ENCODE peak calls at places on chromosomes 6 and 20, in four cellular contexts. T is K562, D is HepG2, A is GM12878. G is an unnamed sample.

GRCh38 chr6:164870175-164870574 is 439.2 kb downstream of the C6orf118 start:
- DNase-seq in T (no peak), D (no peak), A (no peak), G (no peak)

GRCh38 chr20:35598476-35598875 is 17.2 kb upstream of the SPAG4 start:
- DNase-seq in T (no peak), D (no peak), A (no peak), G (no peak)

GRCh38 chr20:438581-439469 is 23.5 kb downstream of the TBC1D20 start:
- DNase-seq in T (no peak), D (no peak), A (peak; percentile 13), G (no peak)

GRCh38 chr6:2190661-2191389 is 54.6 kb downstream of the GMDS start:
- DNase-seq in T (no peak), D (no peak), A (no peak), G (no peak)

GRCh38 chr6:53338304-53338703 is 10.4 kb downstream of the ELOVL5 start:
- DNase-seq in T (no peak), D (no peak), A (no peak), G (no peak)

GRCh38 chr6:159092631-159093030 is 47.8 kb upstream of the TAGAP start:
- DNase-seq in T (no peak), D (no peak), A (no peak), G (no peak)

GRCh38 chr20:41265931-41266330 is 51.6 kb downstream of the ZHX3 start:
- DNase-seq in T (no peak), D (no peak), A (no peak), G (no peak)

GRCh38 chr6:45718901-45719300 is 296.8 kb downstream of the CLIC5 start:
- DNase-seq in T (no peak), D (no peak), A (no peak), G (no peak)

GRCh38 chr20:3203315-3204123 is 963 bp downstream of the DDRGK1 start:
- DNase-seq in T (peak; percentile 63), D (peak; percentile 50), A (no peak), G (peak; percentile 25)

GRCh38 chr6:37641546-37641945 is 56.1 kb downstream of the MDGA1 start:
- DNase-seq in T (no peak), D (no peak), A (no peak), G (no peak)

GRCh38 chr6:106666290-106667021 is 37.1 kb downstream of the QRSL1 start:
- DNase-seq in T (no peak), D (no peak), A (peak; percentile 64), G (no peak)

GRCh38 chr20:63648895-63649589 is 4.2 kb downstream of the STMN3 start:
- DNase-seq in T (no peak), D (no peak), A (no peak), G (no peak)

GRCh38 chr6:116431964-116432595 is 29.1 kb upstream of the CALHM6 start:
- DNase-seq in T (no peak), D (no peak), A (no peak), G (no peak)

GRCh38 chr6:35594503-35595186 is 81.9 kb upstream of the TULP1 start:
- DNase-seq in T (no peak), D (no peak), A (no peak), G (no peak)

GRCh38 chr6:123803862-123804681 is at the start of gene NKAIN2:
- DNase-seq in T (no peak), D (no peak), A (no peak), G (peak; percentile 69)

GRCh38 chr6:151524059-151524458 is 30.2 kb downstream of the CCDC170 start:
- DNase-seq in T (no peak), D (no peak), A (no peak), G (no peak)

GRCh38 chr6:169725270-169726048 is 1.2 kb upstream of the PHF10 start:
- DNase-seq in T (peak; percentile 88), D (peak; percentile 97), A (no peak), G (peak; percentile 40)

GRCh38 chr20:63225082-63225454 is 9.1 kb upstream of the YTHDF1 start:
- DNase-seq in T (no peak), D (no peak), A (no peak), G (no peak)

GRCh38 chr6:151058021-151058733 is 181.6 kb upstream of the AKAP12 start:
- DNase-seq in T (no peak), D (no peak), A (no peak), G (no peak)

GRCh38 chr20:40996326-40996725 is 32.3 kb upstream of the TOP1 start:
- DNase-seq in T (no peak), D (no peak), A (no peak), G (no peak)

GRCh38 chr6:112622036-112622435 is 274.9 kb downstream of the RFPL4B start:
- DNase-seq in T (no peak), D (no peak), A (no peak), G (no peak)

GRCh38 chr20:49850463-49851233 is 38.0 kb downstream of the SLC9A8 start:
- DNase-seq in T (no peak), D (no peak), A (no peak), G (no peak)

GRCh38 chr20:63537525-63538203 is 488 bp upstream of the PTK6 start:
- DNase-seq in T (peak; percentile 94), D (peak; percentile 86), A (peak; percentile 93), G (peak; percentile 94)

DNA sequence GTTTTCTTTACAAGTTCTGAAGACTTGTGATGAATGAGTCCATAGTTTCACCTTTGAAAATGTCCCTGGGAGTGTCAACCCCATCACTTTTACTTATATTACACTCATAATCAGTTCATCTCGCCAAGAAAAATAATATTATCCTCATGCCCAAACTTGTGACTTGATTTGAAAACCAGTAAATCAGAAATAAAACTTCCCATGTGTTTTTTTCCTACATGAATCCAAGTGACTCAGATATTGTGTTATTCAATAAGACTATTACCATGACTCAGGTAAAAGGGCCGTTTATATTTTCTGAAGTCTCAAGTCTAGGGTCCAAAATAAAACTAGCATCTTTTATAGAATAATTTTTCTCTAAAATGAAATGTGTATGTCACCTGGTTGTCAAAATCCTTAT is 15.8 kb upstream of the CYP24A1 start:
- DNase-seq in T (no peak), D (no peak), A (no peak), G (no peak)
- TF ChIP-seq FOXK2 in T (no peak), D (no peak), A (no peak), G (no peak)

DNA sequence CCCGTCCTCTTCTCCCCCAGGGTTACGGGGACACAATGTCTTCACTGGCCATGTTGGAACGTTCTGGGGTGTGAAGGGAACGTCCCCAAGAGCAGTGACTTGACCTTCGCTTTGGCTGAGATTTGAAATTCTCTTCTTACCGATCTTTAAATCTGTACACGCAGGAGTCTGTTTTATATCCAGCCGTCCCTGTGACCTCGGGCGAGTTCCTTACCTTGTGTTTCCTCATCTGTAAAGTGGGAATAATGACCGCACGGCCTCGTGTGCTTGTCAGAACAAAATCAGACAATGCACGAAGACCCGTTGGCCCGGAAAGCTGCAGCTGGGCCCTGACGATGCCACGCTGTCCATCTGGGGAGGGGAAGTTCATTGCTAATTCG is 454.3 kb downstream of the PREX1 start:
- DNase-seq in T (no peak), D (no peak), A (no peak), G (no peak)
- TF ChIP-seq FOXK2 in T (no peak), D (no peak), A (no peak), G (no peak)

DNA sequence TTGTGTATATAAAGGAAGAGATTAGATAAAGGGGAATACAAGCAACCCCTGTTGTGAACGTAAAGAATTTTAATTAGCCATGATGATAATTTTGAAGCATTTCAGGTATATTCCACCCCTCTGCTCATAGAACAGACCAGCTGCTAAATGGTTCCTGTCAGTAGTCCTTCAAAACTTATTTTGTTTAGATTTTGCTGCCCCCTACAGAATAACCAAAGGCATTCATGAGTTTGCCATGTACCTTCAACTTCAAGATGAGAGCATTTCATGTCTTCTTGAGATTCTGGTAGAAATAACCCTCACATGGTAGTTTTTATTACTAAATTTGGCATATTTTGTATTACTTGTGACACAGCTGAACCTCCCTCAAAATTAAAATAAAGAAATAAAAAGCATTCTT is 1586.7 kb downstream of the HACE1 start:
- DNase-seq in T (no peak), D (peak; percentile 5), A (no peak), G (peak; percentile 13)
- TF ChIP-seq FOXK2 in T (no peak), D (no peak), A (no peak), G (no peak)

GRCh38 chr6:16754864-16755263 is 6.4 kb downstream of the ATXN1 start:
- DNase-seq in T (no peak), D (peak; percentile 91), A (no peak), G (no peak)

GRCh38 chr6:16751251-16751946 is 9.9 kb downstream of the ATXN1 start:
- DNase-seq in T (no peak), D (no peak), A (no peak), G (no peak)

GRCh38 chr6:16754274-16754673 is 7.0 kb downstream of the ATXN1 start:
- DNase-seq in T (no peak), D (no peak), A (no peak), G (no peak)

GRCh38 chr6:16750566-16750965 is 10.7 kb downstream of the ATXN1 start:
- DNase-seq in T (no peak), D (no peak), A (no peak), G (no peak)

GRCh38 chr6:16752206-16752867 is 8.9 kb downstream of the ATXN1 start:
- DNase-seq in T (no peak), D (peak; percentile 74), A (no peak), G (no peak)
- TF ChIP-seq FOXK2 in T (no peak), D (no peak), A (no peak), G (no peak)

GRCh38 chr6:43265564-43265963 is 22.3 kb downstream of the TTBK1 start:
- DNase-seq in T (no peak), D (peak; percentile 61), A (no peak), G (no peak)

GRCh38 chr6:43268348-43268685 is 25.0 kb downstream of the TTBK1 start:
- DNase-seq in T (no peak), D (no peak), A (no peak), G (no peak)

GRCh38 chr6:43268782-43269272 is 25.5 kb downstream of the TTBK1 start:
- DNase-seq in T (no peak), D (no peak), A (no peak), G (no peak)

GRCh38 chr6:43269273-43270007 is 26.2 kb downstream of the TTBK1 start:
- DNase-seq in T (peak; percentile 70), D (no peak), A (no peak), G (peak; percentile 30)

GRCh38 chr6:43267619-43268347 is 24.5 kb downstream of the TTBK1 start:
- DNase-seq in T (peak; percentile 81), D (peak; percentile 99), A (no peak), G (no peak)
- TF ChIP-seq FOXK2 in T (peak; percentile 70), D (peak; percentile 81), A (no peak), G (no peak)

GRCh38 chr6:149508485-149508884 is 23.7 kb upstream of the ZC3H12D start:
- DNase-seq in T (no peak), D (no peak), A (no peak), G (no peak)

GRCh38 chr6:149515494-149515893 is 30.3 kb downstream of the PPIL4 start:
- DNase-seq in T (no peak), D (no peak), A (no peak), G (no peak)

GRCh38 chr6:149510793-149511512 is 26.1 kb upstream of the ZC3H12D start:
- DNase-seq in T (no peak), D (peak; percentile 40), A (no peak), G (no peak)

DNA sequence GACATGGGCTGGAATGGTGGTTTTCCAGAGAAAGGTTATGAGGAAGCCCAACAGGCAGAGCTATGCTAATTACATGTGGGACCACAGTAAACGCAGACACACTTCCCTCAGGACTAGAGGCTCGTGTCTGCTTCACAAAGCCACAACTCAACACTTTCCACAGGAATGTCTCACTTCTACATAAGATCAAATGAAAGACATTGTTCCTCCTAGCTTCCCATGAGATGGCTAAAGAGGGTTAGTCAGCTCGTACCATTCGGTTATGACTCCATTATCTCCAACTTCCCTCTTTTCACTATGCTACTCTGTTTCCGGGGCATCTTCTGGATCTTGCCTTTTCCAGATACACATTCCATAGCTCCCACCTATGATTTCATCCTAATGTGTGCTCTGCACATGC is 29.1 kb upstream of the ZC3H12D start:
- DNase-seq in T (no peak), D (no peak), A (no peak), G (no peak)
- TF ChIP-seq FOXK2 in T (no peak), D (no peak), A (no peak), G (no peak)

G was measured in HEK293T.